ENCODE peak calls at places on chromosome 17, in eight cellular contexts. M is colonic mucosa, P is fibroblast of the aortic adventitia, B is AG10803, K is A673, T is small intestine, X is cardiac fibroblast, J is HFF-Myc. U is an unnamed sample.

GRCh38 chr17:43330876-43331639 is 67.7 kb upstream of the ARL4D start:
- DNase-seq in J (no peak), P (no peak), X (no peak), K (no peak), M (no peak), B (no peak), T (no peak), U (no peak)

GRCh38 chr17:32275060-32276042 is 9.7 kb downstream of the RHBDL3 start:
- DNase-seq in T (no peak), J (peak), K (peak), B (peak), X (peak), M (no peak), P (peak), U (no peak)

GRCh38 chr17:82838386-82839063 is 1.3 kb downstream of the ZNF750 start:
- DNase-seq in J (no peak), B (peak), M (peak), T (peak), X (peak), K (peak), P (peak), U (peak)

GRCh38 chr17:10879110-10879509 is 41.2 kb upstream of the PIRT start:
- DNase-seq in T (peak), K (peak), X (peak), M (peak), P (no peak), B (no peak), J (no peak), U (peak)

GRCh38 chr17:68539536-68540469 is 27.6 kb downstream of the PRKAR1A start:
- DNase-seq in B (peak), K (no peak), X (peak), M (no peak), J (peak), T (peak), P (peak), U (no peak)

GRCh38 chr17:32971171-32971570 is 20.5 kb upstream of the SPACA3 start:
- DNase-seq in B (peak), M (no peak), T (peak), J (no peak), X (peak), P (peak), K (no peak), U (no peak)

GRCh38 chr17:35345926-35346771 is 27.3 kb downstream of the SLFN11 start:
- DNase-seq in M (peak), J (no peak), B (peak), P (peak), K (peak), X (peak), T (peak), U (peak)

GRCh38 chr17:77132411-77133086 is 8.2 kb upstream of the SEC14L1 start:
- DNase-seq in P (no peak), K (no peak), T (no peak), B (no peak), J (no peak), X (peak), M (no peak), U (no peak)

GRCh38 chr17:79760197-79760906 is 17.6 kb upstream of the CBX2 start:
- DNase-seq in J (no peak), B (no peak), K (no peak), T (no peak), M (no peak), P (no peak), X (no peak), U (no peak)

GRCh38 chr17:79758260-79758659 is 19.7 kb upstream of the CBX2 start:
- DNase-seq in K (no peak), B (no peak), M (no peak), P (no peak), T (no peak), X (no peak), J (no peak), U (no peak)

GRCh38 chr17:79765708-79766107 is 12.2 kb upstream of the CBX2 start:
- DNase-seq in P (no peak), K (no peak), J (no peak), X (no peak), T (no peak), M (no peak), B (no peak), U (no peak)

GRCh38 chr17:79757140-79757745 is 20.7 kb upstream of the CBX2 start:
- DNase-seq in M (no peak), X (no peak), J (no peak), T (no peak), K (no peak), B (no peak), P (no peak), U (no peak)

DNA sequence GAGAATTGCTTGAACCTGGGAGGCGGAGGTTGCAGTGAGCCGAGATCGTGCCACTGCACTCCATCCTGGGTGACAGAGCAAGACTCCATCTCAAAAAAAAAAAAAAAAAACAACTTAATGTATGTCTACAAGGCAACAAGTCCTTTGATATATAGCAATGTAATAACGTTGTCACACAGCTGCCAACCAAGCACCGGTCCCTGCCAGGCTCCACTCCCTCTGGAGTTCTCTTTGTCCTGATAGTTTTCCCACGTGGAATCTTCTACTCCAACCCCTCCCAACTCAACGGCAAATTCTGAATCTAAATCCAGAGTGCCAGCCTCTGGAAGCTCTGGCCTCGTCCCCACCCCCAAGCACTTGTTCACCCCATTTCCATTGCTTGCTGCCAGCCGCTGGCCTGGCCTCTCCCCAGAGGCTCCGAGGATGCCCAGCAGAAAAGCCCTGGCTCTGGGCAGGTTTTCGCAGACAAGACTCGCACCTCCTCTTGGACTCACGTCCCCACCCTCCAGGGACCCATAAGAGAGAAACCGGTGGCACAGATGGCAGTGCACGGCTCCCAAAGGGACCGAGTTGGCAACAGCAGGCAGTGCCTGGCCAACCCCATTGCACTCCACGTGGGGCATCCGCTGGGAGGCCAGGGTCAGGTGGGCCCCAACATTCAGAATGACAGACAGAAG is 15.9 kb upstream of the CBX2 start:
- DNase-seq in X (no peak), B (no peak), K (no peak), P (no peak), M (no peak), T (no peak), J (no peak), U (no peak)
- H3K4me3 ChIP-seq in X (no peak), B (no peak), K (no peak), P (no peak), M (no peak), T (no peak), J (no peak), U (no peak)

GRCh38 chr17:4539025-4539424 is 16.2 kb downstream of the MYBBP1A start:
- DNase-seq in X (no peak), B (no peak), J (no peak), K (no peak), T (no peak), M (no peak), P (no peak), U (no peak)

GRCh38 chr17:4541041-4541327 is 14.2 kb downstream of the MYBBP1A start:
- DNase-seq in X (no peak), M (no peak), P (no peak), B (no peak), J (no peak), T (no peak), K (no peak), U (no peak)

GRCh38 chr17:4539576-4540223 is 15.5 kb downstream of the MYBBP1A start:
- DNase-seq in K (no peak), B (no peak), T (no peak), J (no peak), M (no peak), P (no peak), X (no peak), U (no peak)

GRCh38 chr17:4541328-4542002 is 13.7 kb downstream of the MYBBP1A start:
- DNase-seq in P (no peak), J (no peak), X (no peak), M (no peak), T (no peak), K (no peak), B (no peak), U (no peak)

GRCh38 chr17:4540224-4541040 is 14.8 kb downstream of the MYBBP1A start:
- DNase-seq in K (no peak), X (no peak), J (no peak), M (no peak), P (no peak), T (peak), B (no peak), U (no peak)
- H3K4me3 ChIP-seq in K (no peak), X (no peak), J (no peak), M (no peak), P (no peak), T (no peak), B (no peak), U (no peak)

GRCh38 chr17:18993876-18994275 is 10.7 kb downstream of the FAM83G start:
- DNase-seq in T (no peak), K (no peak), X (peak), B (no peak), M (no peak), J (no peak), P (no peak), U (no peak)
- H3K4me3 ChIP-seq in T (no peak), K (no peak), X (no peak), B (no peak), M (no peak), J (no peak), P (no peak), U (no peak)

GRCh38 chr17:44384823-44385286 is 4.6 kb downstream of the ITGA2B start:
- DNase-seq in P (no peak), T (no peak), K (no peak), J (no peak), B (no peak), M (no peak), X (no peak), U (no peak)
- H3K4me3 ChIP-seq in P (peak), T (peak), K (peak), J (peak), B (peak), M (peak), X (peak), U (peak)

GRCh38 chr17:48526986-48527741 is 3.6 kb downstream of the HOXB1 start:
- DNase-seq in B (no peak), P (no peak), J (no peak), M (no peak), X (no peak), T (no peak), K (no peak), U (no peak)
- H3K4me3 ChIP-seq in B (no peak), P (no peak), J (no peak), M (no peak), X (no peak), T (no peak), K (no peak), U (no peak)

GRCh38 chr17:8072339-8072726 is 15.2 kb downstream of the ALOX12B start:
- DNase-seq in J (no peak), B (no peak), M (no peak), K (no peak), X (no peak), T (no peak), P (no peak), U (no peak)
- H3K4me3 ChIP-seq in J (no peak), B (no peak), M (no peak), K (no peak), X (no peak), T (no peak), P (no peak), U (no peak)

GRCh38 chr17:81003711-81004335 is 12.2 kb downstream of the CHMP6 start:
- DNase-seq in M (peak), B (no peak), T (no peak), J (no peak), X (no peak), P (no peak), K (peak), U (no peak)
- H3K4me3 ChIP-seq in M (peak), B (peak), T (peak), J (no peak), X (no peak), P (peak), K (peak), U (no peak)

DNA sequence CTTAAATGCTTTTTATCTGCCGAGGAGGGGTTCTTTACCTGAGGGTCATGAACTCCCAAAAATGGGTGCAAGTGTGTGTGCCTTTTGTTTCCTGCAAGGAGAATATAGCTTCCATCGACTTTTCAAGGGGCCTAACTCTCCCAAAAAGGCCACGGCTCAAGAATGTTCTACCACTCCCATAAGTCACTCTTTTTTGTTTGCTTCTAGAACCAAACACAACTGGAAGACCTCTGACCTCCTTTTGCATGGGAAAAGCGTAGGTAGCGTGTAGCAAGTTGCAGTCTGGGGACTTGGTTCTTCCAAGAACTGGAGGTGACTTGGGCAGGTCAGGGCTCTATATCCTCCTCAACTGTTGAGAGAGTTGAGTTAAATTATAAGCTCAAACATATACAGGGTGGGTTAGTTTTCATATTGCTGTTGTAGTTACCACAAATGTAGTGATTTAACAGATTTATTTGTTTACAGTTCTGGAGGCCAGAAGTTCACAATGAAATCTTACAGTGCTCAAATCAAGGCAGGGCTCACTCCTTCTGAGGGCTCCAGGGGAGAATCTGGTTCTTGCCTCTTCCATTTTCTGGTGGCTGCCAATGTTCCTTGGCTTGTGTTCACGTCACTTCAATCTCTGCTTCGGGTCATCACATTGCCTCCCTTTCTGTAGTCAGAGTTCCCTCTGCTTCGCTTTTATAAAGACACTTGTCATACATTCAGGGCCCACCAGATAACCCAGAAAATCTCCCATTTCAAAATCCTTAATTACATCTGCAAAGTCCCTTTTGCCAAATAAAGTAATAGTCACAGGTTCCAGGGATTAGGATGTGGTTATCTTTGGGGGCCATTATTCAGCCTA is 1.4 kb downstream of the TMEM97 start:
- DNase-seq in T (no peak), P (no peak), X (no peak), J (no peak), B (no peak), M (no peak), K (no peak), U (no peak)
- H3K4me3 ChIP-seq in T (no peak), P (peak), X (no peak), J (peak), B (no peak), M (peak), K (peak), U (no peak)

U was measured in prostate gland.